ENCODE peak calls at places on chromosomes 16 and 17, in five cellular contexts. One of them, this sample, is unnamed.

GRCh38 chr17:58666858-58667267 is 25.0 kb downstream of the TEX14 start:
- DNase-seq in esophagus muscularis mucosa: no peak
- DNase-seq in cardiac muscle cell: no peak
- DNase-seq in body of pancreas: peak
- DNase-seq in CD8-positive, alpha-beta memory T cell: peak
- DNase-seq in this sample: no peak

GRCh38 chr17:79981661-79982101 is 54.0 kb downstream of the TBC1D16 start:
- DNase-seq in esophagus muscularis mucosa: no peak
- DNase-seq in cardiac muscle cell: no peak
- DNase-seq in body of pancreas: peak
- DNase-seq in CD8-positive, alpha-beta memory T cell: no peak
- DNase-seq in this sample: no peak

GRCh38 chr16:87383522-87384161 is at the start of gene FBXO31:
- DNase-seq in esophagus muscularis mucosa: peak
- DNase-seq in cardiac muscle cell: peak
- DNase-seq in body of pancreas: peak
- DNase-seq in CD8-positive, alpha-beta memory T cell: peak
- DNase-seq in this sample: no peak

GRCh38 chr17:35917519-35918213 is 12.9 kb downstream of the RDM1 start:
- DNase-seq in esophagus muscularis mucosa: no peak
- DNase-seq in cardiac muscle cell: no peak
- DNase-seq in body of pancreas: no peak
- DNase-seq in CD8-positive, alpha-beta memory T cell: no peak
- DNase-seq in this sample: no peak

GRCh38 chr16:1330931-1331711 is 2.3 kb upstream of the BAIAP3 start:
- DNase-seq in esophagus muscularis mucosa: no peak
- DNase-seq in cardiac muscle cell: no peak
- DNase-seq in body of pancreas: no peak
- DNase-seq in CD8-positive, alpha-beta memory T cell: no peak
- DNase-seq in this sample: no peak

GRCh38 chr16:2816751-2817495 is at the start of gene PRSS21:
- DNase-seq in esophagus muscularis mucosa: no peak
- DNase-seq in cardiac muscle cell: no peak
- DNase-seq in body of pancreas: peak
- DNase-seq in CD8-positive, alpha-beta memory T cell: peak
- DNase-seq in this sample: no peak

GRCh38 chr16:54361813-54362212 is 75.2 kb upstream of the IRX3 start:
- DNase-seq in esophagus muscularis mucosa: no peak
- DNase-seq in cardiac muscle cell: no peak
- DNase-seq in body of pancreas: no peak
- DNase-seq in CD8-positive, alpha-beta memory T cell: no peak
- DNase-seq in this sample: no peak

GRCh38 chr17:67256075-67256732 is 11.2 kb upstream of the HELZ start:
- DNase-seq in esophagus muscularis mucosa: no peak
- DNase-seq in cardiac muscle cell: no peak
- DNase-seq in body of pancreas: no peak
- DNase-seq in CD8-positive, alpha-beta memory T cell: no peak
- DNase-seq in this sample: no peak

GRCh38 chr17:65436871-65437270 is 124.6 kb downstream of the AXIN2 start:
- DNase-seq in esophagus muscularis mucosa: no peak
- DNase-seq in cardiac muscle cell: no peak
- DNase-seq in body of pancreas: no peak
- DNase-seq in CD8-positive, alpha-beta memory T cell: no peak
- DNase-seq in this sample: no peak

GRCh38 chr16:53465606-53466290 is 31.5 kb downstream of the RBL2 start:
- DNase-seq in esophagus muscularis mucosa: no peak
- DNase-seq in cardiac muscle cell: no peak
- DNase-seq in body of pancreas: peak
- DNase-seq in CD8-positive, alpha-beta memory T cell: no peak
- DNase-seq in this sample: no peak

GRCh38 chr16:59392911-59393310 is 658.8 kb upstream of the GOT2 start:
- DNase-seq in esophagus muscularis mucosa: no peak
- DNase-seq in cardiac muscle cell: no peak
- DNase-seq in body of pancreas: no peak
- DNase-seq in CD8-positive, alpha-beta memory T cell: no peak
- DNase-seq in this sample: no peak

GRCh38 chr16:23182675-23183485 is at the start of gene SCNN1G:
- DNase-seq in esophagus muscularis mucosa: no peak
- DNase-seq in cardiac muscle cell: peak
- DNase-seq in body of pancreas: peak
- DNase-seq in CD8-positive, alpha-beta memory T cell: no peak
- DNase-seq in this sample: no peak

GRCh38 chr17:59725691-59726090 is 18.2 kb downstream of the VMP1 start:
- DNase-seq in esophagus muscularis mucosa: no peak
- DNase-seq in cardiac muscle cell: no peak
- DNase-seq in body of pancreas: no peak
- DNase-seq in CD8-positive, alpha-beta memory T cell: no peak
- DNase-seq in this sample: no peak

GRCh38 chr17:880871-881269 is 98.7 kb downstream of the NXN start:
- DNase-seq in esophagus muscularis mucosa: no peak
- DNase-seq in cardiac muscle cell: no peak
- DNase-seq in body of pancreas: no peak
- DNase-seq in CD8-positive, alpha-beta memory T cell: no peak
- DNase-seq in this sample: no peak

GRCh38 chr16:2532494-2533141 is 1.4 kb upstream of the CEMP1 start:
- DNase-seq in esophagus muscularis mucosa: no peak
- DNase-seq in cardiac muscle cell: peak
- DNase-seq in body of pancreas: peak
- DNase-seq in CD8-positive, alpha-beta memory T cell: peak
- DNase-seq in this sample: no peak

GRCh38 chr17:56909742-56910508 is 3.9 kb downstream of the TRIM25 start:
- DNase-seq in esophagus muscularis mucosa: no peak
- DNase-seq in cardiac muscle cell: no peak
- DNase-seq in body of pancreas: no peak
- DNase-seq in CD8-positive, alpha-beta memory T cell: no peak
- DNase-seq in this sample: no peak

GRCh38 chr16:4837733-4838501 is 9.2 kb downstream of the GLYR1 start:
- DNase-seq in esophagus muscularis mucosa: no peak
- DNase-seq in cardiac muscle cell: no peak
- DNase-seq in body of pancreas: no peak
- DNase-seq in CD8-positive, alpha-beta memory T cell: no peak
- DNase-seq in this sample: no peak

GRCh38 chr16:24974859-24975258 is 40.3 kb downstream of the ARHGAP17 start:
- DNase-seq in esophagus muscularis mucosa: no peak
- DNase-seq in cardiac muscle cell: no peak
- DNase-seq in body of pancreas: no peak
- DNase-seq in CD8-positive, alpha-beta memory T cell: no peak
- DNase-seq in this sample: no peak

GRCh38 chr16:10992112-10992511 is 47.7 kb downstream of the CLEC16A start:
- DNase-seq in esophagus muscularis mucosa: no peak
- DNase-seq in cardiac muscle cell: no peak
- DNase-seq in body of pancreas: no peak
- DNase-seq in CD8-positive, alpha-beta memory T cell: no peak
- DNase-seq in this sample: no peak

GRCh38 chr16:77191259-77191969 is 424 bp downstream of the MON1B start:
- DNase-seq in esophagus muscularis mucosa: no peak
- DNase-seq in cardiac muscle cell: no peak
- DNase-seq in body of pancreas: no peak
- DNase-seq in CD8-positive, alpha-beta memory T cell: no peak
- DNase-seq in this sample: no peak

GRCh38 chr16:2518823-2519710 is 1.1 kb upstream of the AMDHD2 start:
- DNase-seq in esophagus muscularis mucosa: no peak
- DNase-seq in cardiac muscle cell: no peak
- DNase-seq in body of pancreas: no peak
- DNase-seq in CD8-positive, alpha-beta memory T cell: no peak
- DNase-seq in this sample: no peak

GRCh38 chr17:59365383-59365981 is 34.0 kb downstream of the YPEL2 start:
- DNase-seq in esophagus muscularis mucosa: no peak
- DNase-seq in cardiac muscle cell: peak
- DNase-seq in body of pancreas: no peak
- DNase-seq in CD8-positive, alpha-beta memory T cell: peak
- DNase-seq in this sample: no peak

GRCh38 chr17:75010683-75011406 is 1.6 kb upstream of the MRPL58 start:
- DNase-seq in esophagus muscularis mucosa: no peak
- DNase-seq in cardiac muscle cell: no peak
- DNase-seq in body of pancreas: peak
- DNase-seq in CD8-positive, alpha-beta memory T cell: no peak
- DNase-seq in this sample: no peak

GRCh38 chr16:48317614-48318013 is 67.6 kb downstream of the SIAH1 start:
- DNase-seq in esophagus muscularis mucosa: no peak
- DNase-seq in cardiac muscle cell: no peak
- DNase-seq in body of pancreas: no peak
- DNase-seq in CD8-positive, alpha-beta memory T cell: no peak
- DNase-seq in this sample: no peak

GRCh38 chr16:84942786-84943185 is 68.5 kb downstream of the ZDHHC7 start:
- DNase-seq in esophagus muscularis mucosa: no peak
- DNase-seq in cardiac muscle cell: no peak
- DNase-seq in body of pancreas: no peak
- DNase-seq in CD8-positive, alpha-beta memory T cell: no peak
- DNase-seq in this sample: no peak

GRCh38 chr16:67928561-67929364 is 2.9 kb downstream of the CTRL start:
- DNase-seq in esophagus muscularis mucosa: no peak
- DNase-seq in cardiac muscle cell: peak
- DNase-seq in body of pancreas: peak
- DNase-seq in CD8-positive, alpha-beta memory T cell: peak
- DNase-seq in this sample: no peak

GRCh38 chr17:73784015-73784603 is 139.9 kb upstream of the SDK2 start:
- DNase-seq in esophagus muscularis mucosa: no peak
- DNase-seq in cardiac muscle cell: no peak
- DNase-seq in body of pancreas: no peak
- DNase-seq in CD8-positive, alpha-beta memory T cell: no peak
- DNase-seq in this sample: no peak

GRCh38 chr17:73782231-73782630 is 138.0 kb upstream of the SDK2 start:
- DNase-seq in esophagus muscularis mucosa: no peak
- DNase-seq in cardiac muscle cell: no peak
- DNase-seq in body of pancreas: no peak
- DNase-seq in CD8-positive, alpha-beta memory T cell: no peak
- DNase-seq in this sample: no peak

GRCh38 chr17:73785466-73785865 is 141.2 kb upstream of the SDK2 start:
- DNase-seq in esophagus muscularis mucosa: no peak
- DNase-seq in cardiac muscle cell: peak
- DNase-seq in body of pancreas: no peak
- DNase-seq in CD8-positive, alpha-beta memory T cell: no peak
- DNase-seq in this sample: no peak

GRCh38 chr17:73782641-73783381 is 138.6 kb upstream of the SDK2 start:
- DNase-seq in esophagus muscularis mucosa: no peak
- DNase-seq in cardiac muscle cell: peak
- DNase-seq in body of pancreas: no peak
- DNase-seq in CD8-positive, alpha-beta memory T cell: no peak
- DNase-seq in this sample: no peak

DNA sequence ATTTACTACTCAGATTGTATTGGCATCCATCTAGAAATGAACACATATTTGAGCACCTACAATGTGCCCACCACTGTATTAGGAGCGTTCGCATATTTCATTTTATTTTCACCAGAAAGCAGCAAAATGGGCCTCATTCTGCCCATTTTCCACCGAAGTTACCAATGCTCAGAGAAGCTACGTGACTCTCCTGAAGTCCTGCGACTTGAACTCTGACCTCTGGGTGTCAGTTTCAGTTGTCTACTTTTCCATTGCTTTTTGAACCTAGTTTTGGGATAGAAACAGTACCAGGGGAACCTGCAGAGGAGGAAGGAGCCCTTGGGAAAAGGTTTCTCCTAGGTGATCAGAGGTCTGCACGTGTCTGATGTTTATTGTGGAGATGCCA is 139.1 kb upstream of the SDK2 start:
- DNase-seq in esophagus muscularis mucosa: no peak
- DNase-seq in cardiac muscle cell: no peak
- DNase-seq in body of pancreas: no peak
- DNase-seq in CD8-positive, alpha-beta memory T cell: no peak
- DNase-seq in this sample: no peak
- H3K27ac ChIP-seq in esophagus muscularis mucosa: no peak
- H3K27ac ChIP-seq in cardiac muscle cell: no peak
- H3K27ac ChIP-seq in body of pancreas: no peak
- H3K27ac ChIP-seq in CD8-positive, alpha-beta memory T cell: no peak
- H3K27ac ChIP-seq in this sample: no peak

DNA sequence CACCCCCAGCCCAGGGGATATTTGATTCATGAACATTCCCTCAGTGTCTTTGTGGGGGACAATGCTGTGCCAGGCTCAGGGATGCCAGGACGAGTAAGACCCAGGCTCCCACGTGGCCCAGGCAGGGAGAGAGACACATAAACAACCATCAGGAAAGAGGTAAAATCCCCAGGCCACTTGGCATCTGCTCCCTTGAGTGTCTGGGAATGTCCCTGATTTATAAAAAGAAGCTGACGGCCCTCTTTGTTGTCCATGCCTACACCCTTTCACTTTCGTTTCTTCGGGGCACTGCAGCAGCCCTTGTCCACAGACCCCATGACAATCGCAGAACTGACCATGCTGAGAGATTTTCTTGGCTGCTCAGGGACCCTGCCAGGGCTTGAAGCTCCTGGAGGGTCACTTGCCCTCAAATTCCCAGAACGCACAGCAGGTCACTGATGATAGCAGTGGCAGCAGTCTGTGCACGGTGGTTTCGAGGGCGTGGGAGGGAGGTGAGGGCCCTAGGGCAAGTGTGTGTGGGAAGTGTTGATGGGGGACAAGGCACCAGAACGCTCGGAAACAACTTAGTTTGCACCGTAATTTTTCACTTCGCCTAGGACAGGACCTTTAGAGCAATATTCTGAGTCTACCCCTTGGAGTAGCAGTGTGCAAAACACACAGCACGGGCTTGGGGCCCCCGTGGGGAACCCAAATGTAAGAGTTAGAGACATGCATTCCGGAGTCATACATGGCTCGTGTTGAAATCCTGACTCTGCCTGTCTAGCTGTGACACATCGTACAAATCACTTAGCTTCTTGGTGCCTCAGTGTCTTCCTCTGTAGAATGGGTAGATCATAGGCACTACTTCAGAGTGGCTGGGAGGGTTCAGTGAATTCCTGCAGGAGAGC is 4.7 kb downstream of the NOD2 start:
- DNase-seq in esophagus muscularis mucosa: no peak
- DNase-seq in cardiac muscle cell: no peak
- DNase-seq in body of pancreas: no peak
- DNase-seq in CD8-positive, alpha-beta memory T cell: no peak
- DNase-seq in this sample: no peak
- H3K4me3 ChIP-seq in esophagus muscularis mucosa: peak
- H3K4me3 ChIP-seq in cardiac muscle cell: no peak
- H3K4me3 ChIP-seq in body of pancreas: no peak
- H3K4me3 ChIP-seq in CD8-positive, alpha-beta memory T cell: peak
- H3K4me3 ChIP-seq in this sample: no peak

GRCh38 chr17:72422505-72423285 is 301.9 kb downstream of the SOX9 start:
- DNase-seq in esophagus muscularis mucosa: no peak
- DNase-seq in cardiac muscle cell: peak
- DNase-seq in body of pancreas: peak
- DNase-seq in CD8-positive, alpha-beta memory T cell: no peak
- DNase-seq in this sample: no peak

GRCh38 chr17:72423718-72424117 is 302.9 kb downstream of the SOX9 start:
- DNase-seq in esophagus muscularis mucosa: no peak
- DNase-seq in cardiac muscle cell: no peak
- DNase-seq in body of pancreas: no peak
- DNase-seq in CD8-positive, alpha-beta memory T cell: no peak
- DNase-seq in this sample: no peak

GRCh38 chr17:72424505-72425117 is 303.8 kb downstream of the SOX9 start:
- DNase-seq in esophagus muscularis mucosa: no peak
- DNase-seq in cardiac muscle cell: no peak
- DNase-seq in body of pancreas: no peak
- DNase-seq in CD8-positive, alpha-beta memory T cell: no peak
- DNase-seq in this sample: no peak

GRCh38 chr17:72422204-72422504 is 301.3 kb downstream of the SOX9 start:
- DNase-seq in esophagus muscularis mucosa: no peak
- DNase-seq in cardiac muscle cell: no peak
- DNase-seq in body of pancreas: no peak
- DNase-seq in CD8-positive, alpha-beta memory T cell: no peak
- DNase-seq in this sample: no peak

GRCh38 chr17:72423286-72423589 is 302.4 kb downstream of the SOX9 start:
- DNase-seq in esophagus muscularis mucosa: no peak
- DNase-seq in cardiac muscle cell: no peak
- DNase-seq in body of pancreas: no peak
- DNase-seq in CD8-positive, alpha-beta memory T cell: no peak
- DNase-seq in this sample: no peak
- H3K27ac ChIP-seq in esophagus muscularis mucosa: no peak
- H3K27ac ChIP-seq in cardiac muscle cell: no peak
- H3K27ac ChIP-seq in body of pancreas: peak
- H3K27ac ChIP-seq in CD8-positive, alpha-beta memory T cell: no peak
- H3K27ac ChIP-seq in this sample: no peak

GRCh38 chr16:12231666-12232065 is 255.1 kb downstream of the SNX29 start:
- DNase-seq in esophagus muscularis mucosa: no peak
- DNase-seq in cardiac muscle cell: no peak
- DNase-seq in body of pancreas: no peak
- DNase-seq in CD8-positive, alpha-beta memory T cell: no peak
- DNase-seq in this sample: no peak
- H3K4me3 ChIP-seq in esophagus muscularis mucosa: no peak
- H3K4me3 ChIP-seq in cardiac muscle cell: no peak
- H3K4me3 ChIP-seq in body of pancreas: no peak
- H3K4me3 ChIP-seq in CD8-positive, alpha-beta memory T cell: no peak
- H3K4me3 ChIP-seq in this sample: no peak